ENCODE peak calls at places on chromosomes 11 and 22, in seven cellular contexts. Q is activated CD4-positive, alpha-beta T cell treated with anti-CD3 and anti-CD28 coated beads, Interleukin-2, amount 50 U/mL, for 48 hours; R is T-helper 2 cell; L is GM04504; I is LNCaP clone FGC; G is EL; V is thyroid gland. J is an unnamed sample.

GRCh38 chr11:16969010-16970004 is 44.9 kb downstream of the PLEKHA7 start:
- DNase-seq in Q (no peak), R (no peak), L (no peak), I (no peak), G (no peak), V (no peak), J (no peak)

GRCh38 chr11:111663820-111664219 is 61.6 kb downstream of the SIK2 start:
- DNase-seq in Q (no peak), R (no peak), L (no peak), I (peak), G (peak), V (peak), J (peak)

GRCh38 chr11:121108413-121108812 is 7.4 kb downstream of the TECTA start:
- DNase-seq in Q (no peak), R (no peak), L (no peak), I (no peak), G (no peak), V (no peak), J (no peak)

GRCh38 chr11:120168960-120169681 is 31.2 kb upstream of the TRIM29 start:
- DNase-seq in Q (peak), R (peak), L (no peak), I (no peak), G (peak), V (peak), J (peak)

GRCh38 chr11:7671807-7672206 is 1.5 kb downstream of the CYB5R2 start:
- DNase-seq in Q (peak), R (no peak), L (no peak), I (no peak), G (no peak), V (no peak), J (no peak)

GRCh38 chr11:19808076-19808911 is 95.7 kb downstream of the NAV2 start:
- DNase-seq in Q (no peak), R (no peak), L (no peak), I (no peak), G (no peak), V (no peak), J (no peak)

GRCh38 chr11:85269109-85269508 is 358.0 kb downstream of the DLG2 start:
- DNase-seq in Q (no peak), R (no peak), L (no peak), I (peak), G (no peak), V (no peak), J (no peak)

GRCh38 chr22:30778261-30778660 is 83.6 kb downstream of the OSBP2 start:
- DNase-seq in Q (no peak), R (no peak), L (no peak), I (no peak), G (no peak), V (no peak), J (no peak)

GRCh38 chr11:102256251-102256650 is 61.0 kb upstream of the BIRC3 start:
- DNase-seq in Q (no peak), R (no peak), L (no peak), I (no peak), G (peak), V (no peak), J (no peak)

GRCh38 chr11:80239217-80239616 is 798.4 kb upstream of the TENM4 start:
- DNase-seq in Q (no peak), R (no peak), L (no peak), I (peak), G (no peak), V (no peak), J (no peak)

GRCh38 chr11:11268706-11269105 is 84.3 kb downstream of the CSNK2A3 start:
- DNase-seq in Q (no peak), R (no peak), L (no peak), I (no peak), G (no peak), V (no peak), J (no peak)

GRCh38 chr11:68229601-68230000 is 16.5 kb upstream of the KMT5B start:
- DNase-seq in Q (no peak), R (no peak), L (no peak), I (no peak), G (no peak), V (no peak), J (no peak)

GRCh38 chr11:95568236-95568635 is 221.3 kb downstream of the FAM76B start:
- DNase-seq in Q (no peak), R (no peak), L (no peak), I (no peak), G (no peak), V (no peak), J (no peak)

GRCh38 chr11:2378527-2379210 is 1.6 kb downstream of the CD81 start:
- DNase-seq in Q (no peak), R (no peak), L (peak), I (no peak), G (peak), V (no peak), J (no peak)

GRCh38 chr11:119363874-119364590 is 17.5 kb downstream of the USP2 start:
- DNase-seq in Q (peak), R (peak), L (no peak), I (no peak), G (no peak), V (peak), J (peak)

GRCh38 chr11:7892059-7892699 is 38.9 kb downstream of the OR10A6 start:
- DNase-seq in Q (no peak), R (no peak), L (peak), I (no peak), G (peak), V (no peak), J (no peak)

GRCh38 chr11:3950996-3951662 is 95.7 kb downstream of the STIM1 start:
- DNase-seq in Q (no peak), R (no peak), L (no peak), I (no peak), G (peak), V (no peak), J (no peak)

GRCh38 chr11:22670803-22671202 is 4.4 kb downstream of the GAS2 start:
- DNase-seq in Q (no peak), R (no peak), L (no peak), I (no peak), G (no peak), V (no peak), J (no peak)

GRCh38 chr11:102476069-102476468 is 23.5 kb upstream of the TMEM123 start:
- DNase-seq in Q (no peak), R (no peak), L (no peak), I (no peak), G (peak), V (no peak), J (no peak)

GRCh38 chr11:130908770-130909625 is 7.3 kb downstream of the SNX19 start:
- DNase-seq in Q (no peak), R (no peak), L (peak), I (no peak), G (peak), V (no peak), J (no peak)

GRCh38 chr11:61972112-61972795 is 4.8 kb upstream of the FTH1 start:
- DNase-seq in Q (no peak), R (no peak), L (no peak), I (no peak), G (no peak), V (no peak), J (no peak)

GRCh38 chr22:29737251-29738117 is 17.7 kb downstream of the CABP7 start:
- DNase-seq in Q (no peak), R (no peak), L (no peak), I (no peak), G (no peak), V (peak), J (no peak)

GRCh38 chr11:3102641-3102921 is 45.4 kb upstream of the CARS1 start:
- DNase-seq in Q (no peak), R (no peak), L (no peak), I (no peak), G (no peak), V (no peak), J (no peak)

GRCh38 chr11:110000045-110000502 is 93.1 kb upstream of the ZC3H12C start:
- DNase-seq in Q (no peak), R (no peak), L (peak), I (no peak), G (peak), V (peak), J (no peak)

GRCh38 chr11:68684385-68685356 is at the start of gene GAL:
- DNase-seq in Q (peak), R (no peak), L (no peak), I (no peak), G (no peak), V (no peak), J (no peak)

GRCh38 chr22:49951001-49951677 is 9.4 kb upstream of the PIM3 start:
- DNase-seq in Q (no peak), R (no peak), L (no peak), I (peak), G (no peak), V (peak), J (peak)

GRCh38 chr11:99422581-99423434 is 402.1 kb downstream of the CNTN5 start:
- DNase-seq in Q (no peak), R (no peak), L (no peak), I (no peak), G (peak), V (no peak), J (no peak)

GRCh38 chr11:64216879-64217278 is 9.1 kb downstream of the TRPT1 start:
- DNase-seq in Q (no peak), R (no peak), L (no peak), I (no peak), G (no peak), V (no peak), J (no peak)

GRCh38 chr11:123587044-123587443 is 67.4 kb downstream of the SCN3B start:
- DNase-seq in Q (no peak), R (no peak), L (no peak), I (no peak), G (peak), V (no peak), J (no peak)

GRCh38 chr22:46077669-46078099 is 72.6 kb upstream of the PPARA start:
- DNase-seq in Q (no peak), R (no peak), L (no peak), I (no peak), G (peak), V (peak), J (no peak)

GRCh38 chr11:63672934-63673539 is 1.9 kb upstream of the ATL3 start:
- DNase-seq in Q (no peak), R (no peak), L (no peak), I (no peak), G (no peak), V (no peak), J (no peak)